ENCODE peak calls at places on chromosomes 5 and 9, in seven cellular contexts. I, V, Q, J, A, M and P are unnamed samples.

GRCh38 chr9:17906204-17906840 is 327.5 kb downstream of the SH3GL2 start:
- DNase-seq in I (peak; percentile 73), V (no peak), Q (peak; percentile 17), J (no peak), A (no peak), M (no peak), P (peak; percentile 3)

GRCh38 chr5:71830626-71831539 is 111.8 kb downstream of the CARTPT start:
- DNase-seq in I (no peak), V (no peak), Q (no peak), J (no peak), A (no peak), M (no peak), P (no peak)

GRCh38 chr5:15806613-15807012 is 306.6 kb downstream of the FBXL7 start:
- DNase-seq in I (no peak), V (no peak), Q (no peak), J (no peak), A (no peak), M (no peak), P (no peak)

GRCh38 chr9:110143969-110144545 is 63.9 kb downstream of the C9orf152 start:
- DNase-seq in I (no peak), V (no peak), Q (no peak), J (no peak), A (no peak), M (no peak), P (peak; percentile 32)

GRCh38 chr5:117405197-117405596 is 830.6 kb upstream of the SEMA6A start:
- DNase-seq in I (no peak), V (no peak), Q (no peak), J (no peak), A (no peak), M (no peak), P (no peak)

GRCh38 chr9:133023117-133023890 is 7.5 kb upstream of the GTF3C5 start:
- DNase-seq in I (peak; percentile 57), V (no peak), Q (no peak), J (no peak), A (no peak), M (peak; percentile 23), P (no peak)

GRCh38 chr5:130642461-130642860 is 522.6 kb downstream of the HINT1 start:
- DNase-seq in I (no peak), V (no peak), Q (no peak), J (no peak), A (no peak), M (no peak), P (no peak)

GRCh38 chr9:79603222-79603925 is 31.6 kb downstream of the TLE4 start:
- DNase-seq in I (no peak), V (no peak), Q (no peak), J (no peak), A (no peak), M (no peak), P (no peak)

GRCh38 chr9:121684381-121685145 is 33.1 kb downstream of the DAB2IP start:
- DNase-seq in I (peak; percentile 91), V (peak; percentile 68), Q (peak; percentile 72), J (no peak), A (peak; percentile 58), M (no peak), P (peak; percentile 48)

GRCh38 chr9:134410078-134410834 is 84.0 kb downstream of the RXRA start:
- DNase-seq in I (no peak), V (no peak), Q (no peak), J (no peak), A (no peak), M (no peak), P (no peak)

GRCh38 chr9:7844283-7844682 is 44.7 kb upstream of the DMAC1 start:
- DNase-seq in I (no peak), V (no peak), Q (peak; percentile 9), J (peak; percentile 4), A (no peak), M (no peak), P (no peak)

GRCh38 chr9:116175616-116176015 is 22.0 kb downstream of the PAPPA start:
- DNase-seq in I (no peak), V (no peak), Q (no peak), J (no peak), A (no peak), M (no peak), P (no peak)

GRCh38 chr5:147939431-147940114 is 33.2 kb upstream of the C5orf46 start:
- DNase-seq in I (no peak), V (no peak), Q (no peak), J (no peak), A (no peak), M (no peak), P (no peak)

GRCh38 chr9:109769250-109769649 is 10.7 kb upstream of the PALM2AKAP2 start:
- DNase-seq in I (no peak), V (no peak), Q (no peak), J (no peak), A (no peak), M (no peak), P (no peak)

GRCh38 chr5:115575167-115576070 is 26.9 kb downstream of the TICAM2 start:
- DNase-seq in I (no peak), V (no peak), Q (no peak), J (peak; percentile 2), A (no peak), M (no peak), P (no peak)

GRCh38 chr5:130109152-130109551 is 204.9 kb downstream of the CHSY3 start:
- DNase-seq in I (no peak), V (no peak), Q (peak; percentile 7), J (peak; percentile 27), A (no peak), M (no peak), P (no peak)

GRCh38 chr5:16508730-16509531 is 43.3 kb upstream of the ZNF622 start:
- DNase-seq in I (peak; percentile 55), V (no peak), Q (no peak), J (no peak), A (no peak), M (no peak), P (no peak)

GRCh38 chr5:62082370-62082778 is 223.6 kb upstream of the KIF2A start:
- DNase-seq in I (no peak), V (no peak), Q (peak; percentile 28), J (no peak), A (no peak), M (no peak), P (no peak)

GRCh38 chr9:503881-504852 is 289.5 kb downstream of the DOCK8 start:
- DNase-seq in I (peak; percentile 83), V (peak; percentile 87), Q (peak; percentile 76), J (peak; percentile 48), A (peak; percentile 81), M (no peak), P (peak; percentile 78)

GRCh38 chr5:33631786-33632185 is 191.0 kb downstream of the TARS1 start:
- DNase-seq in I (no peak), V (peak; percentile 15), Q (no peak), J (no peak), A (no peak), M (peak; percentile 76), P (peak; percentile 4)

DNA sequence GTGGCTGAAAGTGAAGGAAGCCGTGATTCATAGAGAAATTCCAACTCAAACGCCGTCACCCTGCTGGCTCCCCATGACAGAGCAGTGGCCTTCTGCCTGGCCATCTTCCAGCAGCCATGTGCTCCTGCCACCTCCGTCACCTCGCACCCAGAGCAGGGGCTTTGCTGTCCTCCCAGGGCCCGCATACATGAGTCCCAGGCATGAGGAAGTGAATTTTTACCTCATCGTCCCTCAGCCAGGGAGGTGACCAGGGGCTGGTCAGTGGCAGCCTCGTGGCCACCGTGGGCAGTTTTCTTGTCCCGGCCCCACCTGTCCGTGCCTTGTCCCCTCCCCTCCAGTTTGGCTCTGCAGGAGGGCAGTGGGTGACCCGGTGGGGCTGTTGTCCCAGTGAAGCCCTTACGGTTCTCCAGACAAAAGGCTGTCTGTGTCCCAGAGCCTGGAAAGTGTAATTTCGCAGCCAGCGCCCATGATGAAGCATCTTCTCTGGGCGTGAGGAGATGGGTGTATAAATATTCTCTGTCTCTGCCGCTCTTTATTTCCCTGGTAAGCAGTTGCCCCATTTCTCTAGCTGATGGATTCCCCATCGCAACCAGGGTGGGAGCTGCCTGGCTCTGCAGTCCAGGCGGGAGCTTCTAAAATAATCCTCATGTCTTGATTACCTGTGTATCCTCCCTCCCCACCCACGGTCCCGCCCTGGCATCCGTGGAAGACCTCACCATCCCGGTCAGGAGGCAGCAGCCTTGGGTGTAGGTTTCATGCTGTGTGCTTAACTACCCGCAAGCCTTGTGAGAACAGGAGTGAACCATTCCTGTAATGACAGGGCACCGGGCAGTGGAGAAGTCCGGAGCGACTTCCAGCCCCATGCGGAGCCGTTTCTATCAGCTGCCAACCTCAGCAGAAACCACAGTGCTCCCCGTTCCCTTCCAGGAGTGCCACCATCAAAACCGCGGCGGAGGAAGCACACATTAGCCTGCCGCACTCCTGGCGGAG is 123.8 kb upstream of the LMX1B start:
- DNase-seq in I (no peak), V (no peak), Q (no peak), J (no peak), A (no peak), M (no peak), P (no peak)
- TF ChIP-seq TAF1 in I (no peak), V (no peak), Q (no peak), J (no peak), A (no peak), M (no peak), P (no peak)

GRCh38 chr5:14730466-14730865 is 65.9 kb downstream of the OTULIN start:
- DNase-seq in I (no peak), V (no peak), Q (no peak), J (no peak), A (no peak), M (no peak), P (no peak)
- TF ChIP-seq TAF1 in I (no peak), V (no peak), Q (no peak), J (no peak), A (no peak), M (no peak), P (no peak)

GRCh38 chr9:13857521-13857920 is 456.4 kb downstream of the NFIB start:
- DNase-seq in I (no peak), V (no peak), Q (no peak), J (no peak), A (no peak), M (no peak), P (no peak)

GRCh38 chr9:13862562-13862961 is 451.4 kb downstream of the NFIB start:
- DNase-seq in I (no peak), V (no peak), Q (no peak), J (no peak), A (no peak), M (no peak), P (no peak)

GRCh38 chr9:13863112-13863511 is 450.8 kb downstream of the NFIB start:
- DNase-seq in I (no peak), V (no peak), Q (no peak), J (no peak), A (no peak), M (no peak), P (no peak)

GRCh38 chr9:13860926-13861325 is 453.0 kb downstream of the NFIB start:
- DNase-seq in I (no peak), V (no peak), Q (no peak), J (no peak), A (no peak), M (no peak), P (no peak)

GRCh38 chr9:13860019-13860418 is 453.9 kb downstream of the NFIB start:
- DNase-seq in I (no peak), V (no peak), Q (no peak), J (no peak), A (no peak), M (no peak), P (no peak)
- TF ChIP-seq TAF1 in I (no peak), V (no peak), Q (no peak), J (no peak), A (no peak), M (no peak), P (no peak)

DNA sequence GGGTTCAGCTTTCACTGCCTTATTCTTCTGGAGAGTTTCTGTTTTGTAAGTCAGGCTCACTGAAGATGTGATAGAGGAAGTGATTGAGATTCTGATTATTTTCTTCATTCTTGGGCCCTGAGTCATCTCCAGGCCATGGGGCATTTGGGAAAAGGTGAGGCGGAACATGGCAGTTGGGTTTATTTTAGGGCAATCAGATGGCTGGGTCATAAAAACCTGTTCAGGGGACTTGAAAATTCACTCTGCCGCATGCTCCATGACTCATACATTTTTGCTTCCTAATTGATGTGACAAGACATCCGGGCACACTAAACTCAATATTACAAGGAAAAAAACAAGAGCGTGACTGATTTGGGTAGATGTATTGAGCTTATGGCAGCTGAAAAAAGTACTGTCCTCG is 265.7 kb upstream of the KLF4 start:
- DNase-seq in I (no peak), V (no peak), Q (no peak), J (no peak), A (no peak), M (no peak), P (no peak)
- TF ChIP-seq TAF1 in I (no peak), V (no peak), Q (no peak), J (no peak), A (no peak), M (no peak), P (no peak)